ENCODE peak calls at places on chromosomes 13 and 19, in four cellular contexts. X is HepG2, O is K562, R is GM12878. B is an unnamed sample.

GRCh38 chr13:76884167-76884566 is 2.0 kb downstream of the KCTD12 start:
- DNase-seq in X (no peak), O (no peak), R (no peak), B (no peak)

GRCh38 chr13:84653915-84654534 is 771.8 kb upstream of the SLITRK1 start:
- DNase-seq in X (no peak), O (no peak), R (no peak), B (no peak)

GRCh38 chr13:101242720-101243119 is 173.6 kb downstream of the NALCN start:
- DNase-seq in X (no peak), O (no peak), R (no peak), B (no peak)

GRCh38 chr13:108102771-108103170 is 112.6 kb downstream of the LIG4 start:
- DNase-seq in X (no peak), O (no peak), R (no peak), B (no peak)

GRCh38 chr13:97239943-97240788 is 18.0 kb downstream of the MBNL2 start:
- DNase-seq in X (no peak), O (no peak), R (no peak), B (no peak)

GRCh38 chr13:73287871-73288270 is 229.1 kb downstream of the KLF5 start:
- DNase-seq in X (no peak), O (no peak), R (no peak), B (no peak)

GRCh38 chr19:28009696-28010095 is 1203.3 kb downstream of the UQCRFS1 start:
- DNase-seq in X (no peak), O (no peak), R (no peak), B (no peak)

GRCh38 chr13:79736356-79736755 is 255.4 kb downstream of the NDFIP2 start:
- DNase-seq in X (no peak), O (no peak), R (no peak), B (no peak)

GRCh38 chr13:113458218-113459065 is 5.2 kb upstream of the ADPRHL1 start:
- DNase-seq in X (peak; percentile 13), O (peak; percentile 20), R (no peak), B (peak; percentile 89)

GRCh38 chr13:67841071-67841470 is 610.9 kb upstream of the PCDH9 start:
- DNase-seq in X (no peak), O (no peak), R (no peak), B (no peak)

GRCh38 chr19:23799321-23799720 is 40.6 kb upstream of the ZNF681 start:
- DNase-seq in X (no peak), O (no peak), R (peak; percentile 5), B (no peak)

GRCh38 chr13:110092869-110093268 is 214.1 kb downstream of the COL4A1 start:
- DNase-seq in X (no peak), O (no peak), R (no peak), B (no peak)

GRCh38 chr13:40595693-40596092 is 70.7 kb downstream of the FOXO1 start:
- DNase-seq in X (no peak), O (no peak), R (no peak), B (no peak)

GRCh38 chr13:103164239-103164638 is 98.0 kb upstream of the SLC10A2 start:
- DNase-seq in X (no peak), O (no peak), R (no peak), B (no peak)

GRCh38 chr19:38219221-38219620 is 4.8 kb downstream of the DPF1 start:
- DNase-seq in X (no peak), O (no peak), R (no peak), B (no peak)

GRCh38 chr13:55583953-55584593 is 1556.6 kb upstream of the PRR20A start:
- DNase-seq in X (no peak), O (no peak), R (no peak), B (no peak)

GRCh38 chr13:41384749-41385503 is 72.4 kb upstream of the RGCC start:
- DNase-seq in X (no peak), O (no peak), R (no peak), B (no peak)

GRCh38 chr13:59745395-59745788 is 418.3 kb downstream of the DIAPH3 start:
- DNase-seq in X (peak; percentile 25), O (no peak), R (no peak), B (no peak)

GRCh38 chr19:52542984-52543664 is 15.7 kb downstream of the ZNF808 start:
- DNase-seq in X (no peak), O (no peak), R (peak; percentile 66), B (no peak)

GRCh38 chr19:55189424-55189823 is 9.3 kb upstream of the SYT5 start:
- DNase-seq in X (no peak), O (no peak), R (no peak), B (no peak)

GRCh38 chr13:47250141-47250540 is 353.3 kb upstream of the HTR2A start:
- DNase-seq in X (no peak), O (no peak), R (no peak), B (no peak)

GRCh38 chr13:47249296-47249695 is 352.4 kb upstream of the HTR2A start:
- DNase-seq in X (no peak), O (no peak), R (no peak), B (no peak)

GRCh38 chr13:47252627-47253026 is 355.8 kb upstream of the HTR2A start:
- DNase-seq in X (no peak), O (no peak), R (no peak), B (no peak)

GRCh38 chr13:47256618-47257017 is 359.8 kb upstream of the HTR2A start:
- DNase-seq in X (no peak), O (no peak), R (no peak), B (no peak)

GRCh38 chr13:47251771-47252170 is 354.9 kb upstream of the HTR2A start:
- DNase-seq in X (no peak), O (no peak), R (no peak), B (no peak)
- TF ChIP-seq FOXM1 in X (no peak), O (no peak), R (no peak), B (no peak)

DNA sequence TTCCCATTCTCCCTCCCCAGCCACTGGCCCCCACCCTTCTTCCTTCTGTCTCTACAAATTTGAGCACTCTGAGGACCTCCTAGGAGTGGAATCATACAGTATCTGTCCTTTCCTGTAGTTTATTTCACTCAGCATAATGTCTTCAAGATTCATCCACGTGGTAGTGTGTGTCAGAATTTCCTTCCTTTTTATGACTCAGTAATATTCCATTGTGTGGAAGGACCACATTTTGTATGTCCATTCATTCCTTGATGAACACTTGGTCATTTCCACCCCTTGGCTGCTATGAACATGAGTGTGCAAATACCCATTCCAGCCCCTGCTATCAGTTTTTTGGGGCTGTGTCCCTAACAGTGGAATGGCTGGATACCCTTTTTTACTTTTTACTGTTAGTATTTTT is 9.8 kb downstream of the KLF2 start:
- DNase-seq in X (no peak), O (no peak), R (no peak), B (no peak)
- TF ChIP-seq USF2 in X (no peak), O (no peak), R (no peak), B (no peak)

DNA sequence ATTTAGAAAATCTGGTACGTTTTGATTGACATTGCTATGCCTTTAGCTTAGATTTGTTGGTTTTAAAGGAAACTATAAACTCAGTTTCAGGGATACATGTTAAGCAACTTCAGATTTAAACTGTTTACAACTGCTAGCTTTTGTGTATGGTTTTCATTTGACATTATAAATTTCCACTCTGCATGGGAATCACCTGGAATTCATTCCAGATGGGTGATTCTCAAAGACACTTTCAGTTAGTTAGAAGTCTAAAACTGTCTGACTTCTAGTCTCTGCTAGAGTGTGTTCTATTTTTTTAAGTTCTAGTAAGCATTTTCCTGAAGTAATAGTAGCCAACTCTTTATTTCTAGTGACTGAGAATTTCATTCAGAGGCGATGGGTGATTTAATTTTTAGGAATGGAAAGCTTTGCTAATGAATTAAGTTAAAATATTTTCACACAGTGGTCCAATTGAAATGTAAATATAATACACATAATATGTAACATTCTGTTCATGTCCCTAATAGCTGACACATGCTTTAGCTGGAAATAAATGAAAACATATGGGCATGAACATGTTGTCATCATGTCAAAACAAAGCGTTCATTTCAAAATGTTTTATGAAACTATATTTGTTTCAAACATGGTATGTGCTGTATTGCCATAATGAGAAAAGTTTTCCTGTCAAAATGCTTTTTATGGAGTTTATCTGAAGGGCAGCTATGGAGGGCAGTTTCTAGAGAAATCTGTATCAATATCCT is 58.3 kb upstream of the CSNK1A1L start:
- DNase-seq in X (no peak), O (no peak), R (no peak), B (no peak)
- TF ChIP-seq MXI1 in X (no peak), O (no peak), R (no peak), B (no peak)

GRCh38 chr19:4360641-4361151 is 17.3 kb downstream of the MPND start:
- DNase-seq in X (no peak), O (no peak), R (no peak), B (no peak)

GRCh38 chr19:4363571-4364304 is 20.4 kb downstream of the MPND start:
- DNase-seq in X (no peak), O (no peak), R (no peak), B (no peak)

GRCh38 chr19:4362038-4362828 is 18.9 kb downstream of the MPND start:
- DNase-seq in X (no peak), O (no peak), R (no peak), B (no peak)

GRCh38 chr19:4361152-4362037 is 18.0 kb downstream of the MPND start:
- DNase-seq in X (no peak), O (peak; percentile 54), R (no peak), B (no peak)

DNA sequence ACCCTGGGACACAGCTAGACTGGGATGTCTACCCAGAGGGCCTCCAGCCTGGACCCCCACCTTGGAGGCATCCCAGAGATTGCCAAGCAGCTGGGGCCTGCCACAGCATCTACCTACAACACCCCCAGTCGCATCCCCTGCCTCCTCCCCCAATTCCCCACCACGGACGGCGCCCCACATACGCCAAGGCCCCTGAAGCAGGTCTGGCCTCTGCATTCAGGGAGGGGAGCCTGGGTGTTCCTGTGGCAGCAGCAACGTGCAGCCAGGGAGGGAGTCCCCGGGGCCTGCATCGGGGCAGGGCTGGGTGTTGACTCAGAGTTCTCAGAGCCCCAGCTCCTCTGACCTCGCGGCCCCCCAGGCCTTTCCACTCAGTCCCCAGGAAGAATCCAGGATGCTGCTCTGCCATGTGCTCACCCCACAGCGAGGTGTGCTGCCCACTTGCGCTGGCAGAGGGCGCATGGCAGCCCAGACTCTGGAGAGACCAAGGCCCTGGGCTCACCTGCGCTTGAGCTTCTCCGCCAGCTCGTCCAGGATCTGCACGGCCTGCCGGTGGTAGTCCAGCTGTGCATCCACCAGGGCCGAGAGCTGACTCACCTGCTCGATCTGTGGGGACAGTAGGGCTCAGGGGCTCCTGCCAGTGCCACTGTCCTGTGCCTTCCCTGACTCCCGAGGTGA is 19.6 kb downstream of the MPND start:
- DNase-seq in X (no peak), O (no peak), R (no peak), B (no peak)
- TF ChIP-seq FOXM1 in X (no peak), O (no peak), R (no peak), B (no peak)

B was measured in SK-N-SH.